ENCODE peak calls at places on chromosomes 5 and 9, in nine cellular contexts. Q is MM.1S, R is hepatocyte, J is astrocyte, X is PC-9, P is mammary epithelial cell, O is neural progenitor cell, U is PC-3, S is fibroblast of lung. G is an unnamed sample.

GRCh38 chr5:151758430-151759241 is at the start of gene ATOX1:
- DNase-seq in Q (peak), R (peak), J (peak), X (peak), P (peak), O (peak), U (peak), S (peak), G (peak)

GRCh38 chr5:32542216-32543059 is 42.9 kb upstream of the SUB1 start:
- DNase-seq in Q (peak), R (no peak), J (peak), X (no peak), P (no peak), O (no peak), U (peak), S (peak), G (no peak)

GRCh38 chr5:135249658-135250057 is 149.4 kb downstream of the MACROH2A1 start:
- DNase-seq in Q (no peak), R (no peak), J (no peak), X (no peak), P (no peak), O (no peak), U (no peak), S (peak), G (no peak)

GRCh38 chr5:143350790-143351603 is 52.5 kb downstream of the NR3C1 start:
- DNase-seq in Q (no peak), R (no peak), J (peak), X (no peak), P (peak), O (no peak), U (peak), S (peak), G (no peak)

GRCh38 chr9:30015073-30015472 is 2369.4 kb upstream of the ACO1 start:
- DNase-seq in Q (no peak), R (no peak), J (no peak), X (no peak), P (no peak), O (no peak), U (no peak), S (no peak), G (no peak)

GRCh38 chr5:97182571-97183099 is 412 bp downstream of the RIOK2 start:
- DNase-seq in Q (no peak), R (peak), J (peak), X (no peak), P (no peak), O (no peak), U (peak), S (peak), G (no peak)

GRCh38 chr5:163712011-163712410 is 206.6 kb downstream of the MAT2B start:
- DNase-seq in Q (no peak), R (no peak), J (no peak), X (no peak), P (no peak), O (no peak), U (no peak), S (peak), G (no peak)

GRCh38 chr9:20854444-20854843 is 170.4 kb downstream of the FOCAD start:
- DNase-seq in Q (no peak), R (no peak), J (peak), X (no peak), P (no peak), O (no peak), U (no peak), S (peak), G (no peak)

GRCh38 chr5:370959-371810 is 49.7 kb downstream of the AHRR start:
- DNase-seq in Q (no peak), R (no peak), J (no peak), X (no peak), P (no peak), O (no peak), U (no peak), S (no peak), G (no peak)

GRCh38 chr9:134559013-134559412 is 82.6 kb upstream of the COL5A1 start:
- DNase-seq in Q (no peak), R (no peak), J (no peak), X (no peak), P (no peak), O (no peak), U (no peak), S (no peak), G (no peak)

GRCh38 chr5:168353216-168353957 is 61.9 kb downstream of the WWC1 start:
- DNase-seq in Q (no peak), R (no peak), J (peak), X (no peak), P (no peak), O (no peak), U (peak), S (peak), G (no peak)

GRCh38 chr5:51378415-51378777 is 4.9 kb upstream of the ISL1 start:
- DNase-seq in Q (no peak), R (peak), J (no peak), X (no peak), P (no peak), O (peak), U (no peak), S (no peak), G (no peak)

GRCh38 chr9:99112750-99113417 is 8.0 kb downstream of the TGFBR1 start:
- DNase-seq in Q (peak), R (no peak), J (no peak), X (no peak), P (no peak), O (no peak), U (no peak), S (no peak), G (peak)

GRCh38 chr5:56337715-56338319 is 104.7 kb upstream of the ANKRD55 start:
- DNase-seq in Q (no peak), R (no peak), J (peak), X (no peak), P (no peak), O (no peak), U (no peak), S (no peak), G (no peak)

GRCh38 chr9:72428329-72428728 is 63.3 kb upstream of the ZFAND5 start:
- DNase-seq in Q (no peak), R (no peak), J (peak), X (no peak), P (peak), O (no peak), U (no peak), S (peak), G (no peak)

GRCh38 chr9:107243757-107244156 is 39.3 kb upstream of the RAD23B start:
- DNase-seq in Q (peak), R (peak), J (peak), X (peak), P (peak), O (no peak), U (peak), S (peak), G (no peak)

GRCh38 chr9:16982780-16983179 is 112.3 kb upstream of the BNC2 start:
- DNase-seq in Q (no peak), R (no peak), J (no peak), X (no peak), P (no peak), O (no peak), U (no peak), S (no peak), G (no peak)

GRCh38 chr5:65173130-65173525 is 308.6 kb downstream of the ADAMTS6 start:
- DNase-seq in Q (no peak), R (no peak), J (peak), X (no peak), P (no peak), O (no peak), U (no peak), S (peak), G (no peak)

GRCh38 chr9:93119953-93120845 is 13.9 kb downstream of the NINJ1 start:
- DNase-seq in Q (no peak), R (peak), J (peak), X (peak), P (peak), O (no peak), U (peak), S (peak), G (no peak)

GRCh38 chr5:170277953-170278352 is 19.6 kb downstream of the LCP2 start:
- DNase-seq in Q (peak), R (no peak), J (no peak), X (no peak), P (no peak), O (no peak), U (no peak), S (no peak), G (no peak)

GRCh38 chr5:140403613-140404012 is 2.0 kb downstream of the ANKHD1 start:
- DNase-seq in Q (no peak), R (no peak), J (no peak), X (no peak), P (no peak), O (no peak), U (no peak), S (no peak), G (no peak)

GRCh38 chr9:104107799-104108198 is 13.7 kb downstream of the SMC2 start:
- DNase-seq in Q (no peak), R (no peak), J (no peak), X (no peak), P (no peak), O (no peak), U (no peak), S (no peak), G (no peak)

GRCh38 chr5:122385786-122386185 is 73.7 kb downstream of the SNCAIP start:
- DNase-seq in Q (no peak), R (no peak), J (no peak), X (no peak), P (no peak), O (no peak), U (no peak), S (no peak), G (no peak)

GRCh38 chr5:33936004-33936380 is 194 bp upstream of the RXFP3 start:
- DNase-seq in Q (peak), R (peak), J (peak), X (peak), P (peak), O (peak), U (peak), S (peak), G (no peak)

DNA sequence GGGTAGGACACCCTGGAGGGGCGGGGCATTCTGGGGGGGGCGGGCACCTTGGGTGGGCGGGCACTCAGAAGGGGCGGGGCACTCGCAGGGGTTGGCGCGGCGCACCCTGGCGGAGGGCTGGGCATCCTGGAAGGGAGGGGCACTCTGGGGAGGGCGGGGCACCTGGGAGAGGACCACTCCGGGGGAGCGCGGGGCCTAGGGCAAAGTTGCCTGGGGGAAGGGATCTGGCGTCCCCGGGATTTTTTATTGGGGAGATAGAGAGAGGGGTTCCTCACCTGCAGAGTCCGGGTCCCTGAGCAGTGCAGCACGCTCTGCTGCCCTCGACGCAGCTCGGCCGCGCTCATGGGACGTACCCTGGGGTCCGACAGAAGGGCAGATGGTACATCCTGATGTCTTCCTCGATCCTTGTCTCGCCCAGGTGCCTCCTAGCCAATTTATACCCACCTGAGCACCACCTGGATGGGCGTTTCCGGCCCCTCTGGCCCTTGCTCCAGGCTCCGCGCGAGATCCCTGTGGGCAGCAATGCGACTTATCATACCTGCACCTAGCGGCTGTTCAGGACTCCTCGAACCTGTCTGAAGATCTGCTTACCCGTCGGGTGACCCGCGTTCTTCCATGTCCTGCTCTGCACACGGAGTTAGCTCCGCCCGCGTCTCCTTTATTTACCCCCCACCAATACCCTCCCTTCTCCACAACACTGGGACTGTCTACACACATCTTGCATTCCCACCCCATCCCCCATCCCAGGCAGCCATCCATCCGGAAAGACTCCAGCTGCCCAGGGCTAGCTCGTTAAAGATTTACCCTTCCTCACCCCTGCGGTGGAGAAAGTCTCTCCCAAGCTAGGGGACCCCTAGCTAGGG is at the start of gene KIF12:
- DNase-seq in Q (no peak), R (peak), J (no peak), X (no peak), P (no peak), O (peak), U (peak), S (no peak), G (no peak)
- TF ChIP-seq EZH2 in Q (no peak), R (no peak), J (peak), X (no peak), P (no peak), O (peak), U (no peak), S (peak), G (no peak)

DNA sequence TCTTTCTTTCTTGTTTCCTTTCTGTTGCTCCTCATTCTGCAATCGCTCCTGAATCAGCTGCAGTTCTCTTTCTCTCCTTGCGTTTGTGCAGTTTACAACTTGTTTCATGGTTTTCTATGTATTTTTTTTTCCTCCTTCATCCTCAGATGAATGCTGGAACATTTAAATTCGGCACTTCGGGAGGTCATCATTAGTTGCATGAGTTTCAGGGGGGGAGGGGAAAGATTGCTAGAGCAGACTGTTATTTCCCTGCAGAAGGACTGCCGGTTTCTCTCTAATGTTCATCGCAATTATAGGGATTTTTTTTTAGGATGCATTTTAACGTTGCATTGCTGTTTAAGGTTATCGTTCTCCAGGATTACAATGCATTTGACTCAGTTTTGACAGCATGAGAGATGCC is 1311.9 kb upstream of the WWC1 start:
- DNase-seq in Q (no peak), R (peak), J (no peak), X (no peak), P (no peak), O (peak), U (no peak), S (no peak), G (no peak)
- H2AFZ ChIP-seq in Q (no peak), R (peak), J (peak), X (no peak), P (peak), O (peak), U (no peak), S (peak), G (no peak)

GRCh38 chr5:16507716-16508115 is 42.1 kb upstream of the ZNF622 start:
- DNase-seq in Q (no peak), R (no peak), J (peak), X (no peak), P (no peak), O (no peak), U (no peak), S (peak), G (no peak)

GRCh38 chr5:16505140-16505891 is 39.7 kb upstream of the ZNF622 start:
- DNase-seq in Q (no peak), R (no peak), J (no peak), X (no peak), P (no peak), O (no peak), U (no peak), S (no peak), G (no peak)

GRCh38 chr5:16505904-16506303 is 40.3 kb upstream of the ZNF622 start:
- DNase-seq in Q (no peak), R (no peak), J (no peak), X (no peak), P (no peak), O (no peak), U (no peak), S (no peak), G (no peak)

GRCh38 chr5:16510123-16510522 is 44.5 kb upstream of the ZNF622 start:
- DNase-seq in Q (no peak), R (no peak), J (no peak), X (no peak), P (no peak), O (no peak), U (no peak), S (no peak), G (no peak)

DNA sequence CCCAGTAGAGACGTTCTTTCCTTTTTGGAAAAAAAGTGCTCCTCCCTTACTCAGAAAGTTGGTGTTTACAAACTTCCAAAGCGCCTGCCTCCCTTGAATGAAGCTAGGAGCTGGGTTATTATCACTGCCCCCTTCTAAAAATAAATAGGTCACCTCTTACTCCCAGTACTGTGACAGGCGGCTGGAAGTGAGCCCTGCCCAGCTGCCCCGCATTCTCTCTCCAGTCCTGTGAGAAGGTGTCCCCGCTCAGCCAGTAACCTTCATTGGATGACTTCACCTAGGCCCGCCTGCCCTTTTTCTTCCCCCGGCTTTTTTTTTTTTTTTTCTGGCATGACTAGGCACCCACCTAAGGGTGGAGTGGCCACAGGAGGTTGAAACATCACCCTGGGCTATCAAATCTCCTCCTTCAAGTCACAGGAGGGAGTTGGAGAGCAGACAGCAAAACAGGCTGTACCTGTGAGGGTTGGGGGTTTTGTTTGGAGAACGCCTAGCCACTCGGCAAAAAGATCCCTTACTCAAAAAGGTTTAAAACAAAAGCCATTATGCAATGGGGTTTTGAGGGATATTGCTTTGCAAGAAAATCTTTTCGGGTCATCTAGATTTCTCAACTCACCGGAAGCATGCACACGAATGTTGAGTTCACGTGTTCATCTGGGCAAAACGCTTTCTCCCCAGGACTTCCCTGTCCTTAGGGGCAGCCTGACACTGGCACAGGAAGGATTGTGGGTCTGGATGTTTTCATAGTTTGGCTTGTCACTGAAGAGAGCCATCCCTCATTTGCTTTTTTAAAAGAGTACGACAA is 43.3 kb upstream of the ZNF622 start:
- DNase-seq in Q (no peak), R (peak), J (no peak), X (peak), P (peak), O (peak), U (peak), S (no peak), G (no peak)
- TF ChIP-seq EZH2 in Q (no peak), R (no peak), J (no peak), X (no peak), P (no peak), O (no peak), U (no peak), S (no peak), G (no peak)

GRCh38 chr9:111481885-111482636 is 2.1 kb downstream of the ECPAS start:
- DNase-seq in Q (no peak), R (peak), J (no peak), X (no peak), P (peak), O (no peak), U (peak), S (peak), G (no peak)
- H2AFZ ChIP-seq in Q (no peak), R (peak), J (no peak), X (peak), P (peak), O (peak), U (no peak), S (no peak), G (no peak)

GRCh38 chr9:19148170-19148569 is 20.9 kb upstream of the PLIN2 start:
- DNase-seq in Q (no peak), R (no peak), J (no peak), X (no peak), P (no peak), O (no peak), U (no peak), S (peak), G (no peak)
- TF ChIP-seq EZH2 in Q (no peak), R (no peak), J (no peak), X (no peak), P (no peak), O (no peak), U (no peak), S (no peak), G (no peak)

GRCh38 chr5:103847060-103847459 is 284.5 kb upstream of the NUDT12 start:
- DNase-seq in Q (no peak), R (no peak), J (peak), X (no peak), P (peak), O (no peak), U (peak), S (peak), G (no peak)

GRCh38 chr5:103849934-103850333 is 287.3 kb upstream of the NUDT12 start:
- DNase-seq in Q (no peak), R (no peak), J (peak), X (peak), P (peak), O (no peak), U (peak), S (peak), G (no peak)
- H2AFZ ChIP-seq in Q (no peak), R (no peak), J (no peak), X (no peak), P (no peak), O (no peak), U (no peak), S (no peak), G (no peak)

DNA sequence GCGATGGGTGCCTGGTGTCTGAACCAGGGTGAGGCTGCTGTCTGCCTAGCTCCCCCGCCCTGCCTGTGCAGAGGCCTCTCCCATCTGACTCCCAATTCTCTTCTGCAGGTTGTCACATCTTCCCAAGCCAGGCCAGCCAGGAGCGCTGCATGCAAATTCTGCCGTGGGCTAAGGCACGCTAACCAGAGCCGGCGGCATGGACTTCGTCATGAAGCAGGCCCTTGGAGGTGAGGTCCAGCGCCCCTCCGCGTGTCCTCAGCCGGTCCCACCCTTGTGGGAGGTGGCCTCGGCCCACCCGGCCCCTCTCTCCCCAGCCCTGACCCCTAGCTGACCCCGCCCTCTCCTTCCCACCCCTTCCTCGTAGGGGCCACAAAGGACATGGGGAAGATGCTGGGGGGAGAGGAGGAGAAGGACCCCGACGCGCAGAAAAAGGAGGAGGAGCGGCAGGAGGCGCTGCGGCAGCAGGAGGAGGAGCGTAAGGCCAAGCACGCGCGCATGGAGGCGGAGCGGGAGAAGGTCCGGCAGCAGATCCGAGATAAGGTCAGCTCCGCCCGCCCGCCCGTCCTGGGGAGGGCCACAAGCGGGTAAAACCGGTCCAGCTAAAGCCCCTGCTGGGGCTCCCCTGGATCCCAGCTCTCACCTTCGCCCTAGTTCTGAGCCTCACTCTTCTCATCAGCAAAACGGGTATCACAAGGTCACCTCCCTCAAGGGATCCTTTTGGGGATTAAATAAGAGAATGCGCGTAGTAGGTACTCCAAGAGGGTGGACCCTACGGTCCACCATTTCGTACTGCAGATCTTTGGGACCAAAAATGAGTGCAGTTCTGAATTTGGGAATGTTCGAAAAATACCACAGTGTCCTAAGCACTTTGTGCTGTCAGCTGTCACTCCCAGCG is 7.4 kb downstream of the CPLX2 start:
- DNase-seq in Q (no peak), R (peak), J (no peak), X (no peak), P (no peak), O (peak), U (no peak), S (no peak), G (no peak)
- TF ChIP-seq EZH2 in Q (no peak), R (no peak), J (no peak), X (no peak), P (no peak), O (no peak), U (no peak), S (no peak), G (no peak)